ENCODE peak calls at places on chromosomes 6 and 20, in eight cellular contexts. O is astrocyte of the spinal cord, S is kidney, Y is heart right ventricle, M is brain microvascular endothelial cell, V is stomach, P is ascending aorta, K is neural progenitor cell. U is an unnamed sample.

GRCh38 chr6:37987559-37987958 is 168.0 kb downstream of the ZFAND3 start:
- DNase-seq in O (no peak), S (no peak), Y (no peak), M (no peak), V (no peak), P (no peak), K (no peak), U (no peak)

GRCh38 chr6:14969126-14969525 is 276.7 kb upstream of the JARID2 start:
- DNase-seq in O (no peak), S (no peak), Y (no peak), M (no peak), V (no peak), P (no peak), K (no peak), U (no peak)

GRCh38 chr6:52595000-52595795 is 18.3 kb upstream of the TRAM2 start:
- DNase-seq in O (peak), S (no peak), Y (peak), M (peak), V (no peak), P (no peak), K (peak), U (peak)

GRCh38 chr20:44057698-44058675 is 129.0 kb downstream of the JPH2 start:
- DNase-seq in O (no peak), S (no peak), Y (no peak), M (no peak), V (no peak), P (no peak), K (no peak), U (peak)

GRCh38 chr20:47788741-47789080 is 3.4 kb upstream of the SULF2 start:
- DNase-seq in O (no peak), S (peak), Y (no peak), M (no peak), V (no peak), P (no peak), K (no peak), U (no peak)

GRCh38 chr20:8858181-8858794 is 210.6 kb upstream of the PLCB4 start:
- DNase-seq in O (peak), S (no peak), Y (peak), M (peak), V (no peak), P (no peak), K (no peak), U (peak)

GRCh38 chr6:74410630-74411029 is 714.6 kb downstream of the CD109 start:
- DNase-seq in O (peak), S (no peak), Y (no peak), M (no peak), V (no peak), P (no peak), K (no peak), U (peak)

GRCh38 chr6:7151381-7151780 is 43.6 kb downstream of the RREB1 start:
- DNase-seq in O (no peak), S (no peak), Y (no peak), M (no peak), V (no peak), P (no peak), K (no peak), U (no peak)

GRCh38 chr20:760751-761417 is 7.4 kb downstream of the SLC52A3 start:
- DNase-seq in O (no peak), S (no peak), Y (no peak), M (no peak), V (no peak), P (no peak), K (peak), U (no peak)

GRCh38 chr6:10140824-10141223 is 274.1 kb downstream of the TFAP2A start:
- DNase-seq in O (no peak), S (no peak), Y (no peak), M (peak), V (no peak), P (no peak), K (no peak), U (no peak)

GRCh38 chr20:59064214-59064722 is 21.7 kb upstream of the PRELID3B start:
- DNase-seq in O (no peak), S (no peak), Y (no peak), M (no peak), V (no peak), P (no peak), K (no peak), U (no peak)

GRCh38 chr6:14738933-14739332 is 506.9 kb upstream of the JARID2 start:
- DNase-seq in O (no peak), S (no peak), Y (no peak), M (no peak), V (no peak), P (no peak), K (no peak), U (no peak)

GRCh38 chr6:159033160-159034049 is 11.4 kb downstream of the TAGAP start:
- DNase-seq in O (no peak), S (no peak), Y (no peak), M (no peak), V (no peak), P (no peak), K (no peak), U (no peak)

GRCh38 chr6:77073410-77073760 is 389.9 kb downstream of the HTR1B start:
- DNase-seq in O (no peak), S (no peak), Y (no peak), M (no peak), V (no peak), P (no peak), K (no peak), U (no peak)

GRCh38 chr20:1322511-1323245 is 6.3 kb downstream of the SDCBP2 start:
- DNase-seq in O (peak), S (no peak), Y (peak), M (peak), V (no peak), P (no peak), K (no peak), U (peak)

GRCh38 chr20:51574248-51575033 is 31.9 kb upstream of the NFATC2 start:
- DNase-seq in O (no peak), S (no peak), Y (no peak), M (no peak), V (no peak), P (no peak), K (no peak), U (no peak)

GRCh38 chr6:24935753-24936152 is at the start of gene RIPOR2:
- DNase-seq in O (no peak), S (no peak), Y (no peak), M (no peak), V (peak), P (no peak), K (peak), U (no peak)

GRCh38 chr20:38193586-38194105 is 28.6 kb upstream of the TGM2 start:
- DNase-seq in O (no peak), S (no peak), Y (no peak), M (no peak), V (no peak), P (no peak), K (no peak), U (no peak)

GRCh38 chr20:61684583-61685235 is 381.0 kb downstream of the TAF4 start:
- DNase-seq in O (no peak), S (peak), Y (no peak), M (no peak), V (no peak), P (no peak), K (no peak), U (no peak)

GRCh38 chr20:13223731-13224130 is 2.7 kb downstream of the ISM1 start:
- DNase-seq in O (no peak), S (no peak), Y (no peak), M (no peak), V (no peak), P (no peak), K (no peak), U (no peak)

GRCh38 chr6:106870069-106870468 is 104.5 kb downstream of the CD24 start:
- DNase-seq in O (peak), S (no peak), Y (no peak), M (peak), V (no peak), P (no peak), K (no peak), U (peak)

GRCh38 chr6:33950891-33951889 is 147.4 kb upstream of the MLN start:
- DNase-seq in O (no peak), S (peak), Y (no peak), M (no peak), V (no peak), P (no peak), K (no peak), U (no peak)

GRCh38 chr6:108732101-108732870 is 115.9 kb upstream of the ARMC2 start:
- DNase-seq in O (no peak), S (no peak), Y (no peak), M (no peak), V (peak), P (no peak), K (peak), U (peak)

GRCh38 chr6:43120938-43121913 is 45.1 kb downstream of the PTK7 start:
- DNase-seq in O (peak), S (peak), Y (peak), M (peak), V (no peak), P (peak), K (peak), U (peak)

GRCh38 chr20:37376324-37376723 is 30.4 kb downstream of the SRC start:
- DNase-seq in O (no peak), S (no peak), Y (no peak), M (no peak), V (no peak), P (no peak), K (no peak), U (no peak)

GRCh38 chr6:161954077-161954476 is 680.2 kb upstream of the AGPAT4 start:
- DNase-seq in O (no peak), S (no peak), Y (no peak), M (no peak), V (no peak), P (no peak), K (no peak), U (no peak)

GRCh38 chr6:156562019-156562418 is 215.2 kb upstream of the ARID1B start:
- DNase-seq in O (no peak), S (no peak), Y (no peak), M (no peak), V (no peak), P (no peak), K (no peak), U (no peak)

GRCh38 chr6:168314948-168315347 is 4.6 kb downstream of the DACT2 start:
- DNase-seq in O (no peak), S (no peak), Y (no peak), M (no peak), V (no peak), P (no peak), K (peak), U (peak)

GRCh38 chr6:157706883-157707282 is 116.2 kb upstream of the SNX9 start:
- DNase-seq in O (no peak), S (no peak), Y (no peak), M (peak), V (no peak), P (no peak), K (no peak), U (no peak)

GRCh38 chr6:106098383-106099234 is 12.5 kb downstream of the PRDM1 start:
- DNase-seq in O (peak), S (peak), Y (peak), M (peak), V (peak), P (no peak), K (peak), U (peak)

GRCh38 chr6:24743265-24743943 is 24.4 kb upstream of the C6orf62 start:
- DNase-seq in O (peak), S (no peak), Y (no peak), M (peak), V (peak), P (no peak), K (no peak), U (peak)

GRCh38 chr6:81820422-81820821 is 67.9 kb upstream of the TENT5A start:
- DNase-seq in O (no peak), S (no peak), Y (no peak), M (no peak), V (no peak), P (no peak), K (no peak), U (no peak)
- H3K4me3 ChIP-seq in O (no peak), S (no peak), Y (no peak), M (no peak), V (no peak), P (no peak), K (no peak), U (no peak)

GRCh38 chr6:148608211-148608951 is 138.4 kb upstream of the UST start:
- DNase-seq in O (peak), S (no peak), Y (no peak), M (no peak), V (no peak), P (no peak), K (peak), U (peak)
- TF ChIP-seq CTCF in O (peak), S (peak), Y (peak), M (peak), V (no peak), P (no peak), K (peak), U (peak)

GRCh38 chr6:4940416-4940815 is 63.4 kb downstream of the RPP40 start:
- DNase-seq in O (no peak), S (no peak), Y (no peak), M (no peak), V (no peak), P (no peak), K (no peak), U (no peak)
- H3K4me3 ChIP-seq in O (no peak), S (no peak), Y (no peak), M (no peak), V (no peak), P (no peak), K (no peak), U (no peak)

GRCh38 chr6:147468634-147469033 is 39.9 kb upstream of the SAMD5 start:
- DNase-seq in O (no peak), S (no peak), Y (no peak), M (no peak), V (no peak), P (no peak), K (peak), U (no peak)
- TF ChIP-seq CTCF in O (no peak), S (no peak), Y (no peak), M (peak), V (no peak), P (no peak), K (peak), U (no peak)

DNA sequence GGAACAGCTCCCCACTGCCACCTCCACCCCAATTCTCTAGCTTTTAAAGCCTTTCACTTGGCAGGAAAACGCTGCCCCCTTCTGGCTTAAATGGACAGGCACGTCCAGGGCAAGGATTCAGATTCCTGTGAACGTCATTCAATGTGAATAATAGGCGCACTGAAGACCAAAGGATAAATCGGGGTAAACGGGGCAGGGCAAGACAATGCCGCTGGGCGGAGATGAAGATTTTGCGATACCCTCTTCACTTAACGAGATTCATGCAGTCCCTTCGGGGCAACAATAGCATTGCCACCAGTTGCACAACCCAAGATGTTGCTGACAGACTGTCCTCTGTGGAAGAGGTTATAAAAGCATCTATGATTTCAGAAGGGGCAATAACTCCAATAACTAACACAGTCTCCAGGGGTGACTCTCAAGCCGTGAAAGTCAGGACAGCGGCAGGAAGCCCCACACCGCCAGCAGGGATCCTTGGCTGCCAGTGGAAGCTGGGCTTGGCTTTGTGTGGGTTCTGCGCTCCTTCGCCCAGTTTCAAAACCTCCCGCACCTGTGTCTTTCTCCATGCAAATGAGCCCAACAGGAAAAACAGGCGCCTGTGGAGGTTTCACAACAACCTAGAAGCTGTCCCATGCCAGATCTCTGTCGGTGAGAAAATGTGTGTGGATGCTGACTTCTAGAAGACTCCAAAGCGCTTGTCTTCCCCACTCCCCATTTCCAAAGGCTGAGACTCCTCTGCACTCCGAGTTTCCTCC is 291.8 kb downstream of the BMP7 start:
- DNase-seq in O (peak), S (no peak), Y (no peak), M (peak), V (peak), P (no peak), K (peak), U (peak)
- H3K4me3 ChIP-seq in O (no peak), S (no peak), Y (no peak), M (no peak), V (no peak), P (no peak), K (peak), U (no peak)

U was measured in AG10803.